ENCODE peak calls at places on chromosomes 7 and 10, in nine cellular contexts. One of them, this sample, is unnamed. For H3K4me1, the result is how much of the 10 kb centered on the place peaks cover.

GRCh38 chr10:48287417-48288391 is 13.2 kb upstream of the FRMPD2 start:
- DNase-seq in Peyer's patch: no peak
- DNase-seq in body of pancreas: peak
- DNase-seq in endothelial cell of umbilical vein: no peak
- DNase-seq in breast epithelium: peak
- DNase-seq in heart left ventricle: no peak
- DNase-seq in vagina: no peak
- DNase-seq in HepG2: no peak
- DNase-seq in sigmoid colon: no peak
- DNase-seq in this sample: no peak

GRCh38 chr7:17677408-17677807 is 262.9 kb downstream of the SNX13 start:
- DNase-seq in Peyer's patch: no peak
- DNase-seq in body of pancreas: no peak
- DNase-seq in endothelial cell of umbilical vein: no peak
- DNase-seq in breast epithelium: no peak
- DNase-seq in heart left ventricle: no peak
- DNase-seq in vagina: no peak
- DNase-seq in HepG2: no peak
- DNase-seq in sigmoid colon: no peak
- DNase-seq in this sample: no peak

GRCh38 chr7:151046603-151047573 is 1.4 kb upstream of the ASIC3 start:
- DNase-seq in Peyer's patch: no peak
- DNase-seq in body of pancreas: no peak
- DNase-seq in endothelial cell of umbilical vein: no peak
- DNase-seq in breast epithelium: no peak
- DNase-seq in heart left ventricle: no peak
- DNase-seq in vagina: no peak
- DNase-seq in HepG2: no peak
- DNase-seq in sigmoid colon: no peak
- DNase-seq in this sample: no peak

GRCh38 chr7:133117432-133117831 is 35.5 kb upstream of the CHCHD3 start:
- DNase-seq in Peyer's patch: no peak
- DNase-seq in body of pancreas: no peak
- DNase-seq in endothelial cell of umbilical vein: no peak
- DNase-seq in breast epithelium: no peak
- DNase-seq in heart left ventricle: no peak
- DNase-seq in vagina: no peak
- DNase-seq in HepG2: no peak
- DNase-seq in sigmoid colon: no peak
- DNase-seq in this sample: no peak

GRCh38 chr10:132397671-132398565 is 918 bp downstream of the PWWP2B start:
- DNase-seq in Peyer's patch: peak
- DNase-seq in body of pancreas: peak
- DNase-seq in endothelial cell of umbilical vein: peak
- DNase-seq in breast epithelium: no peak
- DNase-seq in heart left ventricle: no peak
- DNase-seq in vagina: no peak
- DNase-seq in HepG2: no peak
- DNase-seq in sigmoid colon: peak
- DNase-seq in this sample: no peak

GRCh38 chr7:120981888-120982615 is 6.5 kb upstream of the CPED1 start:
- DNase-seq in Peyer's patch: no peak
- DNase-seq in body of pancreas: no peak
- DNase-seq in endothelial cell of umbilical vein: no peak
- DNase-seq in breast epithelium: no peak
- DNase-seq in heart left ventricle: no peak
- DNase-seq in vagina: no peak
- DNase-seq in HepG2: no peak
- DNase-seq in sigmoid colon: no peak
- DNase-seq in this sample: no peak

GRCh38 chr10:24762966-24763623 is 39.4 kb upstream of the ARHGAP21 start:
- DNase-seq in Peyer's patch: no peak
- DNase-seq in body of pancreas: peak
- DNase-seq in endothelial cell of umbilical vein: peak
- DNase-seq in breast epithelium: no peak
- DNase-seq in heart left ventricle: no peak
- DNase-seq in vagina: no peak
- DNase-seq in HepG2: peak
- DNase-seq in sigmoid colon: no peak
- DNase-seq in this sample: no peak

GRCh38 chr10:79102056-79102874 is 33.5 kb downstream of the ZMIZ1 start:
- DNase-seq in Peyer's patch: no peak
- DNase-seq in body of pancreas: peak
- DNase-seq in endothelial cell of umbilical vein: peak
- DNase-seq in breast epithelium: no peak
- DNase-seq in heart left ventricle: peak
- DNase-seq in vagina: no peak
- DNase-seq in HepG2: no peak
- DNase-seq in sigmoid colon: peak
- DNase-seq in this sample: peak

GRCh38 chr10:81876253-81876731 is 1.3 kb downstream of the NRG3 start:
- DNase-seq in Peyer's patch: no peak
- DNase-seq in body of pancreas: no peak
- DNase-seq in endothelial cell of umbilical vein: peak
- DNase-seq in breast epithelium: no peak
- DNase-seq in heart left ventricle: no peak
- DNase-seq in vagina: no peak
- DNase-seq in HepG2: no peak
- DNase-seq in sigmoid colon: no peak
- DNase-seq in this sample: no peak

GRCh38 chr7:155980841-155981240 is 168.6 kb upstream of the SHH start:
- DNase-seq in Peyer's patch: no peak
- DNase-seq in body of pancreas: no peak
- DNase-seq in endothelial cell of umbilical vein: no peak
- DNase-seq in breast epithelium: peak
- DNase-seq in heart left ventricle: no peak
- DNase-seq in vagina: no peak
- DNase-seq in HepG2: no peak
- DNase-seq in sigmoid colon: peak
- DNase-seq in this sample: no peak

GRCh38 chr10:133213641-133214467 is 16.2 kb upstream of the UTF1 start:
- DNase-seq in Peyer's patch: no peak
- DNase-seq in body of pancreas: no peak
- DNase-seq in endothelial cell of umbilical vein: no peak
- DNase-seq in breast epithelium: no peak
- DNase-seq in heart left ventricle: no peak
- DNase-seq in vagina: no peak
- DNase-seq in HepG2: no peak
- DNase-seq in sigmoid colon: no peak
- DNase-seq in this sample: no peak

GRCh38 chr10:43211030-43211429 is 55.8 kb downstream of the RASGEF1A start:
- DNase-seq in Peyer's patch: peak
- DNase-seq in body of pancreas: no peak
- DNase-seq in endothelial cell of umbilical vein: no peak
- DNase-seq in breast epithelium: peak
- DNase-seq in heart left ventricle: no peak
- DNase-seq in vagina: no peak
- DNase-seq in HepG2: no peak
- DNase-seq in sigmoid colon: peak
- DNase-seq in this sample: no peak

GRCh38 chr10:12327476-12327875 is 21.9 kb upstream of the CAMK1D start:
- DNase-seq in Peyer's patch: no peak
- DNase-seq in body of pancreas: no peak
- DNase-seq in endothelial cell of umbilical vein: no peak
- DNase-seq in breast epithelium: no peak
- DNase-seq in heart left ventricle: no peak
- DNase-seq in vagina: no peak
- DNase-seq in HepG2: no peak
- DNase-seq in sigmoid colon: no peak
- DNase-seq in this sample: no peak

GRCh38 chr10:60943372-60944158 is 420 bp downstream of the RHOBTB1 start:
- DNase-seq in Peyer's patch: peak
- DNase-seq in body of pancreas: peak
- DNase-seq in endothelial cell of umbilical vein: peak
- DNase-seq in breast epithelium: peak
- DNase-seq in heart left ventricle: peak
- DNase-seq in vagina: peak
- DNase-seq in HepG2: peak
- DNase-seq in sigmoid colon: peak
- DNase-seq in this sample: peak

DNA sequence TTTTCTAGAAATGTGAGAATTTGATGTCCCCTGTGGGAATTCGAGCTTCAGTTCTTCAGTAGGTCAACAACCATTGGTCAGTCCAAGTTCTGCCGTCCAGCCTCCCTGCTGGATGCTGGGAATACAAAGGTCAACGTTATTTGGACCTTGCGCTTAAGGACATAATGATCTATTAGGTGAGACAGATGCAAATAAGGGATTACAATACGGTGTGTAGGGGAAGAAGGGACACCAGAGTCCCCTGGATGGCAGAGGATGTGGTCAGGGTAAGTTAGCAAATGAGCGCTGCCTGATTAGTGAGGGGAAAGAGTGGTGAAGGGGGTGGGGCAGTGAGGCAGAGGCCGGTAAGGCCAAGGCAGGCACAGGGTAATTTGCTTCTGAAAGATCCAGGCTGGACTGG is 16.2 kb downstream of the CCNY start:
- DNase-seq in Peyer's patch: no peak
- DNase-seq in body of pancreas: no peak
- DNase-seq in endothelial cell of umbilical vein: no peak
- DNase-seq in breast epithelium: no peak
- DNase-seq in heart left ventricle: no peak
- DNase-seq in vagina: no peak
- DNase-seq in HepG2: no peak
- DNase-seq in sigmoid colon: no peak
- DNase-seq in this sample: no peak
- H3K4me1 ChIP-seq in Peyer's patch: under half
- H3K4me1 ChIP-seq in body of pancreas: under half
- H3K4me1 ChIP-seq in endothelial cell of umbilical vein: under half
- H3K4me1 ChIP-seq in breast epithelium: under half
- H3K4me1 ChIP-seq in heart left ventricle: under half
- H3K4me1 ChIP-seq in vagina: under half
- H3K4me1 ChIP-seq in HepG2: half or more
- H3K4me1 ChIP-seq in sigmoid colon: half or more
- H3K4me1 ChIP-seq in this sample: under half

GRCh38 chr10:102452672-102453340 is 1.5 kb upstream of the C10orf95 start:
- DNase-seq in Peyer's patch: no peak
- DNase-seq in body of pancreas: peak
- DNase-seq in endothelial cell of umbilical vein: no peak
- DNase-seq in breast epithelium: no peak
- DNase-seq in heart left ventricle: no peak
- DNase-seq in vagina: no peak
- DNase-seq in HepG2: no peak
- DNase-seq in sigmoid colon: peak
- DNase-seq in this sample: peak

GRCh38 chr10:102449321-102450123 is 1.8 kb downstream of the C10orf95 start:
- DNase-seq in Peyer's patch: peak
- DNase-seq in body of pancreas: peak
- DNase-seq in endothelial cell of umbilical vein: peak
- DNase-seq in breast epithelium: peak
- DNase-seq in heart left ventricle: peak
- DNase-seq in vagina: no peak
- DNase-seq in HepG2: peak
- DNase-seq in sigmoid colon: peak
- DNase-seq in this sample: peak

GRCh38 chr10:102450374-102451104 is 804 bp downstream of the C10orf95 start:
- DNase-seq in Peyer's patch: peak
- DNase-seq in body of pancreas: peak
- DNase-seq in endothelial cell of umbilical vein: peak
- DNase-seq in breast epithelium: peak
- DNase-seq in heart left ventricle: peak
- DNase-seq in vagina: no peak
- DNase-seq in HepG2: peak
- DNase-seq in sigmoid colon: peak
- DNase-seq in this sample: peak

GRCh38 chr10:102451105-102451969 is at the start of gene C10orf95:
- DNase-seq in Peyer's patch: peak
- DNase-seq in body of pancreas: peak
- DNase-seq in endothelial cell of umbilical vein: no peak
- DNase-seq in breast epithelium: no peak
- DNase-seq in heart left ventricle: no peak
- DNase-seq in vagina: no peak
- DNase-seq in HepG2: no peak
- DNase-seq in sigmoid colon: no peak
- DNase-seq in this sample: no peak

GRCh38 chr10:102450124-102450373 is 1.3 kb downstream of the C10orf95 start:
- DNase-seq in Peyer's patch: no peak
- DNase-seq in body of pancreas: no peak
- DNase-seq in endothelial cell of umbilical vein: no peak
- DNase-seq in breast epithelium: no peak
- DNase-seq in heart left ventricle: no peak
- DNase-seq in vagina: no peak
- DNase-seq in HepG2: no peak
- DNase-seq in sigmoid colon: no peak
- DNase-seq in this sample: no peak
- TF ChIP-seq POLR2A in Peyer's patch: no peak
- TF ChIP-seq POLR2A in body of pancreas: no peak
- TF ChIP-seq POLR2A in endothelial cell of umbilical vein: no peak
- TF ChIP-seq POLR2A in breast epithelium: no peak
- TF ChIP-seq POLR2A in heart left ventricle: no peak
- TF ChIP-seq POLR2A in vagina: no peak
- TF ChIP-seq POLR2A in HepG2: no peak
- TF ChIP-seq POLR2A in sigmoid colon: no peak
- TF ChIP-seq POLR2A in this sample: no peak

GRCh38 chr10:33331020-33331557 is 3.4 kb downstream of the NRP1 start:
- DNase-seq in Peyer's patch: no peak
- DNase-seq in body of pancreas: no peak
- DNase-seq in endothelial cell of umbilical vein: peak
- DNase-seq in breast epithelium: no peak
- DNase-seq in heart left ventricle: no peak
- DNase-seq in vagina: no peak
- DNase-seq in HepG2: no peak
- DNase-seq in sigmoid colon: no peak
- DNase-seq in this sample: no peak
- H3K4me3 ChIP-seq in Peyer's patch: peak
- H3K4me3 ChIP-seq in body of pancreas: peak
- H3K4me3 ChIP-seq in endothelial cell of umbilical vein: peak
- H3K4me3 ChIP-seq in breast epithelium: peak
- H3K4me3 ChIP-seq in heart left ventricle: peak
- H3K4me3 ChIP-seq in vagina: peak
- H3K4me3 ChIP-seq in HepG2: peak
- H3K4me3 ChIP-seq in sigmoid colon: peak
- H3K4me3 ChIP-seq in this sample: peak

DNA sequence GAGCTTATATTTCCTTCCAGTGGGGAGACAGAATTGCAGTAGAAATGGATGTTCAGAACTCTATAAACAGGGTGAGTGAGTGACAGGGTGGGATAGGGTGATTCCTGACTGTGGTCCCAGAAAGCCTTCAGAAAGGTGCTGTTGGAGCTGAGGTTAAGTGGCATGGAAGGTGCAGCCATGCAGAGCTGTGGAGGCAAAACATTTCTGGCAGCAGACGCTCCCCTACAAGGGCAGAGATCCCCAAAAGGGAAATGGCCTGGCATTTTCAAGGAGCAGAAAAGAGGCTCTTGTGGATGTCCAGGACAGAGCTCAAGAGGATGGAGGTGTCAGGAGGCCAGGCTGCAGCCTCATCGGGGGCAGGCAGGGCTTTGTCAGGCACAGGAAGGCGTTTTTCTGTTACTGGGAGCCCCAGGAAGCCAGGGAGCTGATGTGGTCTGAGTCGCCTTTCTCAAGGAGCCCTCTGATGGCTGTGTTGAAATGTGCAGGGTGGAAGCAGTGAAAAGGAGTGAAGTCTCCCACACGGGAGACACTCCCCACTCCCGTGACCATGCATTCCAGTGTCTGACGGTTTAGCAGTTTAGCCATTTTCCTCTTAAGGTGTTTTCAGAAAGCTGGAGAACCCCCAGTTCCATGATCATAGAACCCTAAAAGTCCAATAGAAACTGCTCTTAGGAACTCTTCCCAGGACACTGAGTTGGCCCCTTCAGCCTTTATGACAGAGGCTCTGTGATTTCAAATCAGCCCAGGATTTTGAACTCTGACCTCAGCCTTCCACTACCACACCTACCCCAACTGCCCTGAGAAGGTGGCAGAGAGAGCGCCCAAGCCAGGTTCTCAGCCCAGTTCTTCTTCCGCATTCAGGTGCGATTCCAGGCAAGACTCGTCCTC is 96.2 kb downstream of the C10orf105 start:
- DNase-seq in Peyer's patch: no peak
- DNase-seq in body of pancreas: no peak
- DNase-seq in endothelial cell of umbilical vein: peak
- DNase-seq in breast epithelium: no peak
- DNase-seq in heart left ventricle: no peak
- DNase-seq in vagina: no peak
- DNase-seq in HepG2: no peak
- DNase-seq in sigmoid colon: no peak
- DNase-seq in this sample: no peak
- H3K4me1 ChIP-seq in Peyer's patch: under half
- H3K4me1 ChIP-seq in body of pancreas: under half
- H3K4me1 ChIP-seq in endothelial cell of umbilical vein: under half
- H3K4me1 ChIP-seq in breast epithelium: under half
- H3K4me1 ChIP-seq in heart left ventricle: under half
- H3K4me1 ChIP-seq in vagina: under half
- H3K4me1 ChIP-seq in HepG2: under half
- H3K4me1 ChIP-seq in sigmoid colon: under half
- H3K4me1 ChIP-seq in this sample: under half